ENCODE peak calls at places on chromosome 10, in seven cellular contexts. E is ovary, I is transverse colon, S is heart left ventricle, D is body of pancreas, F is tibial nerve, Z is HepG2. T is an unnamed sample. For H3K9me3, the result is how much of the 10 kb centered on the place peaks cover.

GRCh38 chr10:98483658-98484057 is 36.9 kb upstream of the HPS1 start:
- DNase-seq in Z (no peak), F (no peak), S (no peak), I (no peak), D (no peak), E (no peak), T (no peak)

GRCh38 chr10:69883256-69883655 is 81.5 kb downstream of the COL13A1 start:
- DNase-seq in S (no peak), E (no peak), F (no peak), D (no peak), I (peak), Z (peak), T (peak)

GRCh38 chr10:31426425-31426824 is 107.4 kb downstream of the ZEB1 start:
- DNase-seq in I (no peak), E (no peak), Z (no peak), S (no peak), D (no peak), F (no peak), T (no peak)

GRCh38 chr10:18260308-18260971 is 120.2 kb downstream of the CACNB2 start:
- DNase-seq in Z (no peak), S (no peak), F (no peak), I (no peak), E (no peak), D (no peak), T (no peak)

GRCh38 chr10:7231420-7232414 is 179.1 kb downstream of the SFMBT2 start:
- DNase-seq in E (no peak), F (no peak), I (no peak), Z (no peak), D (no peak), S (no peak), T (no peak)

GRCh38 chr10:96835826-96836365 is 3.8 kb downstream of the LCOR start:
- DNase-seq in I (no peak), D (no peak), S (no peak), F (no peak), Z (no peak), E (no peak), T (no peak)

GRCh38 chr10:72309290-72310240 is 35.8 kb downstream of the DDIT4 start:
- DNase-seq in Z (no peak), S (peak), D (peak), I (peak), E (no peak), F (no peak), T (no peak)

GRCh38 chr10:116756277-116756676 is 13.9 kb upstream of the HSPA12A start:
- DNase-seq in Z (no peak), S (no peak), E (no peak), D (peak), F (peak), I (peak), T (peak)

GRCh38 chr10:89515031-89515841 is 20.2 kb downstream of the SLC16A12 start:
- DNase-seq in Z (no peak), E (no peak), F (no peak), I (no peak), D (peak), S (peak), T (peak)

GRCh38 chr10:30043476-30044270 is 15.7 kb downstream of the JCAD start:
- DNase-seq in I (no peak), F (no peak), E (no peak), D (no peak), S (no peak), Z (no peak), T (no peak)

GRCh38 chr10:100009283-100009792 is 409 bp downstream of the DNMBP start:
- DNase-seq in F (peak), S (peak), Z (peak), D (peak), E (peak), I (peak), T (peak)

GRCh38 chr10:44510716-44511115 is 125.8 kb upstream of the CXCL12 start:
- DNase-seq in I (no peak), S (no peak), F (no peak), D (no peak), Z (no peak), E (no peak), T (no peak)

GRCh38 chr10:30553625-30554442 is 75.7 kb downstream of the LYZL2 start:
- DNase-seq in E (peak), S (peak), F (peak), I (peak), D (peak), Z (peak), T (peak)

GRCh38 chr10:119595134-119595714 is 1.5 kb downstream of the TIAL1 start:
- DNase-seq in S (no peak), D (no peak), I (no peak), E (no peak), F (no peak), Z (peak), T (no peak)

GRCh38 chr10:96918214-96919002 is 86.3 kb downstream of the LCOR start:
- DNase-seq in S (no peak), Z (peak), E (no peak), I (no peak), F (no peak), D (no peak), T (no peak)

GRCh38 chr10:85168287-85168686 is 839.9 kb downstream of the CCSER2 start:
- DNase-seq in Z (no peak), E (no peak), I (no peak), F (no peak), D (no peak), S (no peak), T (no peak)

GRCh38 chr10:106043833-106044232 is 1120.7 kb downstream of the SORCS1 start:
- DNase-seq in F (no peak), E (no peak), Z (no peak), D (no peak), S (no peak), I (no peak), T (no peak)

GRCh38 chr10:16996530-16996964 is 133.1 kb downstream of the CUBN start:
- DNase-seq in F (no peak), Z (no peak), E (no peak), S (no peak), I (no peak), D (no peak), T (no peak)

GRCh38 chr10:21617267-21617666 is 83.2 kb downstream of the MLLT10 start:
- DNase-seq in E (no peak), I (no peak), F (no peak), D (no peak), S (no peak), Z (no peak), T (no peak)

GRCh38 chr10:112721080-112721698 is 228.9 kb upstream of the TCF7L2 start:
- DNase-seq in E (no peak), I (no peak), S (no peak), Z (peak), F (no peak), D (peak), T (no peak)

GRCh38 chr10:119370972-119371703 is 163.8 kb downstream of the GRK5 start:
- DNase-seq in E (no peak), S (peak), Z (no peak), D (no peak), F (peak), I (no peak), T (peak)

GRCh38 chr10:113681533-113682470 is 2.1 kb downstream of the CASP7 start:
- DNase-seq in E (no peak), S (no peak), I (no peak), Z (no peak), D (no peak), F (no peak), T (no peak)

GRCh38 chr10:93379366-93380042 is 102.6 kb downstream of the MYOF start:
- DNase-seq in I (no peak), Z (no peak), E (no peak), D (no peak), S (no peak), F (no peak), T (no peak)

GRCh38 chr10:93926613-93927012 is 32.8 kb downstream of the SLC35G1 start:
- DNase-seq in Z (no peak), I (no peak), D (no peak), F (no peak), S (no peak), E (no peak), T (no peak)

GRCh38 chr10:103765168-103765567 is 90.2 kb downstream of the SH3PXD2A start:
- DNase-seq in Z (peak), F (no peak), I (no peak), D (no peak), S (no peak), E (no peak), T (no peak)

GRCh38 chr10:80613466-80613865 is 75.8 kb downstream of the SH2D4B start:
- DNase-seq in S (no peak), Z (no peak), F (no peak), I (no peak), D (no peak), E (no peak), T (no peak)

GRCh38 chr10:117334075-117334474 is 41.2 kb downstream of the PDZD8 start:
- DNase-seq in D (no peak), I (no peak), E (no peak), F (no peak), S (no peak), Z (no peak), T (no peak)

GRCh38 chr10:4013651-4014085 is 228.7 kb upstream of the KLF6 start:
- DNase-seq in S (no peak), F (no peak), I (no peak), D (no peak), Z (no peak), E (no peak), T (peak)

GRCh38 chr10:62817763-62818425 is 1.7 kb upstream of the EGR2 start:
- DNase-seq in Z (peak), D (peak), E (peak), I (peak), S (peak), F (peak), T (peak)

GRCh38 chr10:85105614-85106013 is 777.2 kb downstream of the CCSER2 start:
- DNase-seq in F (no peak), I (no peak), S (no peak), E (no peak), Z (no peak), D (peak), T (peak)

GRCh38 chr10:100153239-100153840 is 32.5 kb downstream of the ERLIN1 start:
- DNase-seq in S (no peak), I (no peak), D (no peak), Z (no peak), E (no peak), F (no peak), T (no peak)

GRCh38 chr10:12703813-12704212 is 297.7 kb downstream of the CCDC3 start:
- DNase-seq in I (no peak), E (no peak), D (no peak), S (no peak), Z (no peak), F (no peak), T (no peak)

GRCh38 chr10:101560293-101561067 is 27.6 kb downstream of the POLL start:
- DNase-seq in Z (no peak), I (no peak), F (no peak), S (peak), E (no peak), D (no peak), T (peak)

GRCh38 chr10:99943908-99944307 is 65.8 kb downstream of the DNMBP start:
- DNase-seq in E (no peak), S (no peak), I (no peak), D (no peak), F (no peak), Z (no peak), T (no peak)

GRCh38 chr10:88897019-88897853 is 17.2 kb downstream of the STAMBPL1 start:
- DNase-seq in F (no peak), I (peak), D (no peak), Z (peak), S (no peak), E (no peak), T (peak)

GRCh38 chr10:44398271-44398670 is 13.4 kb upstream of the CXCL12 start:
- DNase-seq in I (no peak), E (no peak), S (no peak), Z (no peak), D (no peak), F (no peak), T (no peak)

GRCh38 chr10:17647316-17647715 is 3.4 kb downstream of the STAM start:
- DNase-seq in Z (no peak), F (no peak), E (no peak), I (no peak), D (no peak), S (peak), T (no peak)

GRCh38 chr10:79322616-79323566 is 24.4 kb upstream of the PPIF start:
- DNase-seq in I (peak), F (no peak), E (no peak), S (peak), D (no peak), Z (no peak), T (peak)

GRCh38 chr10:70912556-70912955 is 24.2 kb upstream of the PCBD1 start:
- DNase-seq in I (no peak), E (no peak), F (no peak), D (no peak), S (no peak), Z (no peak), T (no peak)

GRCh38 chr10:6142644-6143043 is 53.8 kb downstream of the RBM17 start:
- DNase-seq in I (no peak), E (no peak), Z (no peak), F (no peak), S (no peak), D (no peak), T (no peak)

GRCh38 chr10:24957624-24958435 is 5.4 kb upstream of the PRTFDC1 start:
- DNase-seq in Z (no peak), F (no peak), E (no peak), D (no peak), I (no peak), S (no peak), T (no peak)
- H3K27ac ChIP-seq in Z (no peak), F (peak), E (no peak), D (no peak), I (peak), S (peak), T (peak)

GRCh38 chr10:454860-455259 is 234.6 kb downstream of the DIP2C start:
- DNase-seq in F (no peak), D (peak), I (no peak), E (peak), S (no peak), Z (no peak), T (peak)

GRCh38 chr10:452512-453504 is 236.7 kb downstream of the DIP2C start:
- DNase-seq in Z (no peak), D (no peak), F (no peak), S (no peak), E (no peak), I (no peak), T (no peak)

GRCh38 chr10:451856-452255 is 237.6 kb downstream of the DIP2C start:
- DNase-seq in F (no peak), Z (no peak), I (no peak), E (no peak), S (no peak), D (no peak), T (no peak)

GRCh38 chr10:451021-451471 is 238.4 kb downstream of the DIP2C start:
- DNase-seq in D (no peak), F (no peak), Z (no peak), S (no peak), I (peak), E (no peak), T (peak)

DNA sequence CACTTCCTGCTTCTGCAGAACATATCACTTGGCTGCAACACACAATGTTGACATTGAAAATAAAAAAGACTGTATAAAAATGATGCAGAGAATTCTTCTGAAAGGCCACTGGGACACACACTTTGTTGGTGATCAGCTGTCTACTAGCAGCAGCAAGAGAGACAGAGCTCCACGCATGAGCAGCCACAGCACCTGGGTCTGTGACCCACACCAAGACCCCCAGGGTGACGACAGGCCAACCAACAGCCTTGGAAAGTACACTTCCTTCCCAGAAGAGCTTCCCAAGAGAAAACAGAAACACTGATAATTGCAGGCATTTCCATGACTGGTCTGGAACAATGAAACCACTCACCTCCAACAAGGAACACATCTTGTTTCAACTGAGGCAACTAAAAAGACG is 239.0 kb downstream of the DIP2C start:
- DNase-seq in E (peak), Z (no peak), S (no peak), D (no peak), F (no peak), I (no peak), T (no peak)
- TF ChIP-seq POLR2A in E (no peak), Z (no peak), S (no peak), D (no peak), F (no peak), I (no peak), T (no peak)

DNA sequence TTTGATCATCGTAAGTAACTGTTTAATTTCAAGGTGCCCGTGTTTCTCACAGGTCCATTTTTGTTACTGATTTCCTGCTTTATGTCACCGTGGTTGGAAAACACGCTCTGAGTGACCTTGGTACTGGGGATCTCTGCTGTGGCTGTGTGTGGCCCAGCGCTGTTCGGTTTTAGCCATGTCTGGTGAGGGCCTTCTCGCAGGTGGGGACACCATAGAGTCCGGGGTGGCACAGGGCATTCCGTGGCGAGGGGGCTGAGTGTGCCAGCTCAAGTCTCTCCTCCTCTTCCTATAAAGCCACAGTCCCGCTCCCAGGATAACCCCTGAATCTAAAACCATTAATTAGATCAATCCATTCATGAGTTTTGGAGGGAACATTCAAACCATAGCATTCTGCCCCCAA is 54.8 kb upstream of the NKX6-2 start:
- DNase-seq in E (no peak), F (no peak), S (no peak), D (no peak), I (no peak), Z (no peak), T (no peak)
- H3K9me3 ChIP-seq in E (under half), F (under half), S (under half), D (under half), I (under half), Z (under half), T (under half)

GRCh38 chr10:47329905-47330304 is 7.7 kb downstream of the GDF2 start:
- DNase-seq in S (no peak), D (no peak), I (no peak), F (no peak), E (no peak), Z (no peak), T (no peak)

GRCh38 chr10:47330366-47330765 is 8.1 kb downstream of the GDF2 start:
- DNase-seq in E (no peak), Z (no peak), S (no peak), D (peak), I (no peak), F (no peak), T (no peak)

GRCh38 chr10:47331491-47331890 is 9.2 kb downstream of the GDF2 start:
- DNase-seq in S (no peak), Z (no peak), I (no peak), D (no peak), F (no peak), E (no peak), T (no peak)

GRCh38 chr10:47331954-47332353 is 9.7 kb downstream of the GDF2 start:
- DNase-seq in S (no peak), E (no peak), I (no peak), Z (no peak), D (no peak), F (no peak), T (no peak)

GRCh38 chr10:47330804-47331203 is 8.6 kb downstream of the GDF2 start:
- DNase-seq in S (no peak), D (peak), E (no peak), F (no peak), Z (no peak), I (peak), T (no peak)
- H3K27ac ChIP-seq in S (no peak), D (no peak), E (no peak), F (no peak), Z (no peak), I (peak), T (no peak)

GRCh38 chr10:122194251-122194650 is 76.8 kb upstream of the BTBD16 start:
- DNase-seq in E (no peak), F (no peak), Z (no peak), I (no peak), S (no peak), D (no peak), T (no peak)
- TF ChIP-seq POLR2A in E (no peak), F (no peak), Z (no peak), I (no peak), S (no peak), D (no peak), T (no peak)

DNA sequence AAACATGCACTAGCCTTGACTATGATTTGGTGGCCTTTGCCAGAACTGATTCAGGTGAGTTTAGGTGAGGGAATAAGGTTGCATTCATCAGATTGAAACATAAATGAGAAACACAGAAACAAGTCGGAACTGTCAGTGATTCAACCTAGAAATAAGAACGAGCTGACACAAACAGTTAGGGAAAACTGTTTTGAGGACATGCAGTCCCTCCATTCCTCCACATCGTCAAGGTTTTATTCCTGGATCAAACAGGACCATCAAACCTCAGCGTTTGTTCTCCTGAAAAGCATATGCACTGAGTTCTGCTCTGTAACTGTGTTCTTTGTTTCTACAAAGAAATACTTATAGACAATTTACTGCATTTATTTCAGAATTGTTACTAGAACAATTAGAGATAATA is 1.7 kb downstream of the ZNF248 start:
- DNase-seq in F (no peak), I (no peak), D (no peak), S (no peak), Z (no peak), E (no peak), T (no peak)
- H3K9me3 ChIP-seq in F (under half), I (under half), D (under half), S (under half), Z (under half), E (under half), T (under half)

GRCh38 chr10:110336111-110336721 is 31.5 kb upstream of the SMNDC1 start:
- DNase-seq in Z (no peak), D (no peak), F (no peak), S (no peak), I (no peak), E (peak), T (no peak)
- H3K27ac ChIP-seq in Z (no peak), D (no peak), F (no peak), S (no peak), I (peak), E (no peak), T (no peak)

GRCh38 chr10:73732931-73733623 is 11.1 kb upstream of the SEC24C start:
- DNase-seq in E (no peak), S (no peak), I (no peak), F (no peak), Z (no peak), D (no peak), T (no peak)

GRCh38 chr10:73734028-73734720 is 10.0 kb upstream of the SEC24C start:
- DNase-seq in F (no peak), Z (no peak), S (no peak), I (no peak), E (no peak), D (no peak), T (no peak)

GRCh38 chr10:73731588-73732375 is 12.4 kb upstream of the SEC24C start:
- DNase-seq in I (no peak), F (no peak), E (peak), S (no peak), D (peak), Z (no peak), T (no peak)

GRCh38 chr10:73732426-73732825 is 11.7 kb upstream of the SEC24C start:
- DNase-seq in Z (no peak), I (no peak), D (no peak), E (peak), F (no peak), S (no peak), T (no peak)

GRCh38 chr10:73730153-73730906 is 13.8 kb upstream of the SEC24C start:
- DNase-seq in F (peak), Z (peak), S (peak), I (peak), D (peak), E (peak), T (peak)
- TF ChIP-seq POLR2A in F (no peak), Z (peak), S (no peak), I (peak), D (peak), E (peak), T (no peak)

GRCh38 chr10:131406676-131407392 is 95.3 kb upstream of the TCERG1L start:
- DNase-seq in S (no peak), Z (no peak), E (no peak), F (no peak), I (no peak), D (no peak), T (no peak)
- H3K9me3 ChIP-seq in S (under half), Z (under half), E (under half), F (under half), I (under half), D (under half), T (under half)

T was measured in thyroid gland.